ENCODE peak calls at places on chromosomes 3 and 15, in eight cellular contexts. One of them, this sample, is unnamed.

GRCh38 chr3:114669614-114670013 is 375.8 kb downstream of the TIGIT start:
- DNase-seq in bronchial epithelial cell: peak; percentile 7
- DNase-seq in fibroblast of the conjunctiva: no peak
- DNase-seq in NCI-H460: no peak
- DNase-seq in fibroblast of gingiva: no peak
- DNase-seq in GM20000: no peak
- DNase-seq in cardiac fibroblast: no peak
- DNase-seq in CD8-positive, alpha-beta T cell: no peak
- DNase-seq in this sample: no peak

GRCh38 chr3:49471856-49472495 is 1.9 kb downstream of the DAG1 start:
- DNase-seq in bronchial epithelial cell: no peak
- DNase-seq in CD8-positive, alpha-beta T cell: no peak
- DNase-seq in NCI-H460: no peak
- DNase-seq in cardiac fibroblast: no peak
- DNase-seq in fibroblast of the conjunctiva: no peak
- DNase-seq in fibroblast of gingiva: no peak
- DNase-seq in GM20000: no peak
- DNase-seq in this sample: no peak

GRCh38 chr3:182837855-182838454 is 44.7 kb downstream of the ATP11B start:
- DNase-seq in CD8-positive, alpha-beta T cell: no peak
- DNase-seq in bronchial epithelial cell: peak; percentile 44
- DNase-seq in fibroblast of the conjunctiva: peak; percentile 18
- DNase-seq in GM20000: no peak
- DNase-seq in NCI-H460: peak; percentile 2
- DNase-seq in cardiac fibroblast: peak; percentile 67
- DNase-seq in fibroblast of gingiva: peak; percentile 42
- DNase-seq in this sample: peak; percentile 20

GRCh38 chr3:101127991-101128390 is 134.8 kb upstream of the ABI3BP start:
- DNase-seq in NCI-H460: no peak
- DNase-seq in fibroblast of the conjunctiva: no peak
- DNase-seq in cardiac fibroblast: no peak
- DNase-seq in bronchial epithelial cell: no peak
- DNase-seq in GM20000: no peak
- DNase-seq in CD8-positive, alpha-beta T cell: no peak
- DNase-seq in fibroblast of gingiva: no peak
- DNase-seq in this sample: no peak

GRCh38 chr15:99721896-99722295 is 11.3 kb downstream of the LYSMD4 start:
- DNase-seq in fibroblast of the conjunctiva: no peak
- DNase-seq in NCI-H460: no peak
- DNase-seq in CD8-positive, alpha-beta T cell: no peak
- DNase-seq in cardiac fibroblast: no peak
- DNase-seq in fibroblast of gingiva: no peak
- DNase-seq in bronchial epithelial cell: peak; percentile 54
- DNase-seq in GM20000: no peak
- DNase-seq in this sample: no peak

GRCh38 chr3:27043328-27043956 is 325.7 kb downstream of the NEK10 start:
- DNase-seq in bronchial epithelial cell: no peak
- DNase-seq in cardiac fibroblast: no peak
- DNase-seq in CD8-positive, alpha-beta T cell: no peak
- DNase-seq in GM20000: no peak
- DNase-seq in NCI-H460: no peak
- DNase-seq in fibroblast of the conjunctiva: no peak
- DNase-seq in fibroblast of gingiva: no peak
- DNase-seq in this sample: no peak

GRCh38 chr3:134817297-134817696 is 22.2 kb downstream of the EPHB1 start:
- DNase-seq in NCI-H460: no peak
- DNase-seq in CD8-positive, alpha-beta T cell: no peak
- DNase-seq in fibroblast of gingiva: no peak
- DNase-seq in GM20000: no peak
- DNase-seq in bronchial epithelial cell: no peak
- DNase-seq in fibroblast of the conjunctiva: no peak
- DNase-seq in cardiac fibroblast: no peak
- DNase-seq in this sample: no peak

GRCh38 chr15:99345832-99346462 is 94.7 kb downstream of the LRRC28 start:
- DNase-seq in fibroblast of gingiva: no peak
- DNase-seq in GM20000: no peak
- DNase-seq in cardiac fibroblast: no peak
- DNase-seq in fibroblast of the conjunctiva: no peak
- DNase-seq in bronchial epithelial cell: no peak
- DNase-seq in NCI-H460: no peak
- DNase-seq in CD8-positive, alpha-beta T cell: no peak
- DNase-seq in this sample: no peak

GRCh38 chr3:149466192-149466591 is 8.3 kb upstream of the TM4SF4 start:
- DNase-seq in bronchial epithelial cell: peak; percentile 52
- DNase-seq in GM20000: no peak
- DNase-seq in cardiac fibroblast: peak; percentile 86
- DNase-seq in fibroblast of gingiva: peak; percentile 79
- DNase-seq in CD8-positive, alpha-beta T cell: no peak
- DNase-seq in NCI-H460: no peak
- DNase-seq in fibroblast of the conjunctiva: peak; percentile 73
- DNase-seq in this sample: no peak

GRCh38 chr15:40253179-40253790 is 14.4 kb downstream of the PAK6 start:
- DNase-seq in GM20000: no peak
- DNase-seq in NCI-H460: no peak
- DNase-seq in bronchial epithelial cell: no peak
- DNase-seq in cardiac fibroblast: no peak
- DNase-seq in fibroblast of the conjunctiva: no peak
- DNase-seq in CD8-positive, alpha-beta T cell: no peak
- DNase-seq in fibroblast of gingiva: no peak
- DNase-seq in this sample: no peak